ENCODE peak calls at places on chromosomes 5 and 9, in ten cellular contexts. O is ovary; P is A549; Z is NCI-H510A; Y is naive B cell; U is stimulated activated CD4-positive, alpha-beta T cell treated with anti-CD3 and anti-CD28 coated beads, Interleukin-12 subunit alpha, Interleukin-12 subunit beta, amount 100 ng/mL, for 4 hours; R is iPS-NIHi11; D is NCI-H1930; H is HFF-Myc; N is SIG-M5. K is an unnamed sample.

GRCh38 chr5:146704949-146705665 is 173.4 kb downstream of the PPP2R2B start:
- DNase-seq in D (no peak), Y (no peak), O (no peak), Z (no peak), P (no peak), U (no peak), N (no peak), R (no peak), H (no peak), K (no peak)

GRCh38 chr5:176768174-176768970 is 42.0 kb upstream of the UNC5A start:
- DNase-seq in Y (no peak), N (no peak), U (no peak), D (no peak), R (no peak), O (no peak), Z (no peak), H (no peak), P (no peak), K (no peak)

GRCh38 chr9:69822091-69822750 is 1.6 kb downstream of the CFAP95 start:
- DNase-seq in H (no peak), Z (no peak), D (no peak), R (no peak), O (no peak), U (no peak), P (peak), N (peak), Y (no peak), K (no peak)

GRCh38 chr9:136512651-136513066 is 29.8 kb upstream of the SEC16A start:
- DNase-seq in R (peak), H (no peak), P (no peak), N (no peak), O (no peak), D (no peak), U (peak), Z (no peak), Y (no peak), K (no peak)

GRCh38 chr9:127154390-127155191 is 32.2 kb upstream of the ANGPTL2 start:
- DNase-seq in H (no peak), P (no peak), Y (peak), R (no peak), Z (no peak), N (no peak), U (no peak), O (peak), D (no peak), K (no peak)

GRCh38 chr9:73649552-73649951 is 497.9 kb downstream of the ANXA1 start:
- DNase-seq in O (no peak), Y (no peak), Z (no peak), D (no peak), N (no peak), P (no peak), R (no peak), U (no peak), H (no peak), K (no peak)

GRCh38 chr9:135480071-135480941 is 724 bp downstream of the PPP1R26 start:
- DNase-seq in Z (peak), H (no peak), O (no peak), D (no peak), P (peak), N (no peak), Y (no peak), U (no peak), R (peak), K (no peak)

GRCh38 chr9:97895695-97896332 is 26.5 kb downstream of the TRMO start:
- DNase-seq in H (no peak), D (no peak), U (no peak), R (peak), N (no peak), P (peak), Z (no peak), O (no peak), Y (no peak), K (no peak)

GRCh38 chr5:100456615-100457014 is 78.6 kb upstream of the FAM174A start:
- DNase-seq in P (no peak), H (no peak), N (no peak), O (no peak), U (no peak), Y (no peak), D (no peak), Z (no peak), R (no peak), K (no peak)

GRCh38 chr5:120817044-120817985 is 353.2 kb downstream of the PRR16 start:
- DNase-seq in O (no peak), N (no peak), D (no peak), P (peak), U (no peak), H (no peak), R (peak), Y (no peak), Z (no peak), K (no peak)

GRCh38 chr5:81134066-81134465 is 99.1 kb upstream of the CKMT2 start:
- DNase-seq in Y (no peak), O (no peak), P (no peak), Z (no peak), N (no peak), U (no peak), D (no peak), H (no peak), R (no peak), K (no peak)

GRCh38 chr9:83569326-83569725 is 31.1 kb upstream of the FRMD3 start:
- DNase-seq in Y (no peak), P (no peak), O (no peak), D (no peak), R (no peak), N (no peak), H (no peak), Z (no peak), U (no peak), K (peak)

GRCh38 chr5:167730656-167731055 is 560.8 kb upstream of the WWC1 start:
- DNase-seq in Y (no peak), O (no peak), D (no peak), N (no peak), H (no peak), P (no peak), R (no peak), Z (no peak), U (no peak), K (no peak)

GRCh38 chr5:51598026-51598425 is 214.8 kb downstream of the ISL1 start:
- DNase-seq in R (no peak), H (no peak), N (no peak), Z (no peak), U (no peak), O (no peak), D (no peak), P (no peak), Y (no peak), K (no peak)

GRCh38 chr5:167255931-167256330 is 1035.5 kb upstream of the WWC1 start:
- DNase-seq in R (no peak), D (no peak), P (no peak), N (no peak), O (no peak), H (no peak), U (no peak), Y (no peak), Z (no peak), K (no peak)

GRCh38 chr9:108259917-108260675 is 595.7 kb downstream of the ACTL7B start:
- DNase-seq in Y (no peak), P (no peak), N (no peak), D (no peak), Z (no peak), O (no peak), R (no peak), U (no peak), H (no peak), K (no peak)

GRCh38 chr5:43256261-43256966 is 56.8 kb downstream of the HMGCS1 start:
- DNase-seq in Z (no peak), U (no peak), N (no peak), H (no peak), P (no peak), R (no peak), Y (no peak), D (no peak), O (no peak), K (no peak)

GRCh38 chr9:128298535-128299482 is 22.7 kb downstream of the SWI5 start:
- DNase-seq in Z (no peak), H (no peak), R (no peak), Y (no peak), O (no peak), D (no peak), P (no peak), N (no peak), U (no peak), K (no peak)

GRCh38 chr9:114745108-114745848 is 60.6 kb downstream of the TNFSF15 start:
- DNase-seq in H (no peak), Z (no peak), N (no peak), O (no peak), Y (no peak), R (no peak), U (no peak), D (no peak), P (no peak), K (no peak)

GRCh38 chr5:56981906-56982305 is 30.0 kb upstream of the MIER3 start:
- DNase-seq in U (no peak), D (no peak), Z (no peak), H (no peak), Y (no peak), N (no peak), R (no peak), O (no peak), P (no peak), K (no peak)

GRCh38 chr9:117414220-117414905 is 494 bp downstream of the ASTN2 start:
- DNase-seq in Y (no peak), O (no peak), U (no peak), P (peak), D (no peak), Z (no peak), H (no peak), N (no peak), R (peak), K (no peak)

GRCh38 chr9:99870126-99870525 is 36.3 kb upstream of the STX17 start:
- DNase-seq in R (no peak), Y (no peak), Z (no peak), P (no peak), D (no peak), H (no peak), U (no peak), O (no peak), N (no peak), K (no peak)

GRCh38 chr9:107606149-107606790 is 116.7 kb upstream of the KLF4 start:
- DNase-seq in H (no peak), O (no peak), Y (no peak), R (no peak), N (no peak), Z (no peak), U (no peak), P (no peak), D (no peak), K (no peak)

GRCh38 chr5:88551724-88552345 is 283.2 kb upstream of the TMEM161B start:
- DNase-seq in U (no peak), R (peak), P (no peak), N (no peak), H (no peak), O (no peak), Z (no peak), D (no peak), Y (no peak), K (no peak)

GRCh38 chr9:3855601-3856328 is 330.0 kb upstream of the RFX3 start:
- DNase-seq in R (no peak), Y (no peak), H (no peak), U (no peak), D (no peak), N (no peak), O (no peak), P (no peak), Z (no peak), K (no peak)

GRCh38 chr5:757931-758697 is 26.4 kb downstream of the ZDHHC11B start:
- DNase-seq in Y (no peak), D (no peak), H (no peak), P (no peak), U (no peak), N (no peak), Z (peak), O (peak), R (peak), K (no peak)

GRCh38 chr5:14004598-14005394 is 60.3 kb upstream of the DNAH5 start:
- DNase-seq in N (no peak), H (no peak), O (no peak), U (no peak), P (no peak), D (peak), Y (no peak), R (no peak), Z (no peak), K (no peak)

GRCh38 chr5:1176473-1177391 is 24.7 kb upstream of the SLC6A19 start:
- DNase-seq in U (no peak), H (no peak), P (no peak), Z (no peak), Y (no peak), D (no peak), O (no peak), R (peak), N (no peak), K (no peak)

GRCh38 chr9:135792268-135793128 is 90.5 kb downstream of the KCNT1 start:
- DNase-seq in N (no peak), O (no peak), P (peak), H (no peak), D (no peak), U (no peak), Z (no peak), R (peak), Y (no peak), K (no peak)

GRCh38 chr9:121498150-121498486 is 1.5 kb downstream of the GGTA1 start:
- DNase-seq in H (peak), R (peak), N (peak), D (peak), O (peak), P (peak), Y (peak), Z (peak), U (no peak), K (peak)

GRCh38 chr9:106799146-106799545 is 63.8 kb upstream of the ZNF462 start:
- DNase-seq in Z (no peak), P (peak), H (peak), N (no peak), D (no peak), U (no peak), O (no peak), R (no peak), Y (no peak), K (no peak)

GRCh38 chr9:86531273-86531672 is 177.1 kb upstream of the TUT7 start:
- DNase-seq in Z (no peak), Y (no peak), D (no peak), U (no peak), R (no peak), H (no peak), P (no peak), O (no peak), N (no peak), K (no peak)

GRCh38 chr5:73649926-73650325 is 23.9 kb downstream of the ARHGEF28 start:
- DNase-seq in N (no peak), D (no peak), P (no peak), R (no peak), Z (no peak), O (no peak), H (no peak), U (no peak), Y (no peak), K (no peak)

GRCh38 chr9:97545507-97545906 is 44.0 kb downstream of the TMOD1 start:
- DNase-seq in Z (no peak), Y (no peak), O (no peak), H (no peak), D (no peak), P (no peak), U (no peak), N (no peak), R (no peak), K (no peak)

GRCh38 chr9:136339958-136340310 is 12.6 kb downstream of the GPSM1 start:
- DNase-seq in P (no peak), O (no peak), R (no peak), N (no peak), U (no peak), H (no peak), D (no peak), Y (no peak), Z (no peak), K (no peak)

GRCh38 chr9:135939351-135940265 is 21.6 kb downstream of the UBAC1 start:
- DNase-seq in U (peak), P (no peak), R (no peak), Z (no peak), H (no peak), D (no peak), O (no peak), Y (no peak), N (no peak), K (no peak)

GRCh38 chr9:137018761-137019559 is 9.1 kb downstream of the ABCA2 start:
- DNase-seq in Y (no peak), U (no peak), P (no peak), N (no peak), H (no peak), D (no peak), Z (no peak), R (no peak), O (no peak), K (no peak)

GRCh38 chr9:70479880-70480291 is 65.4 kb upstream of the KLF9 start:
- DNase-seq in U (no peak), O (peak), H (no peak), D (no peak), Y (no peak), Z (peak), P (no peak), R (peak), N (no peak), K (no peak)

GRCh38 chr9:89940625-89941024 is 335.8 kb downstream of the GADD45G start:
- DNase-seq in R (no peak), U (no peak), D (no peak), Z (no peak), N (no peak), P (peak), O (no peak), H (peak), Y (no peak), K (no peak)